ENCODE peak calls at places on chromosome 4, in five cellular contexts. T is GM23338, L is GM12864, C is AG09309, I is lung. E is an unnamed sample.

GRCh38 chr4:14520171-14520570 is 482.1 kb upstream of the CPEB2 start:
- DNase-seq in T (no peak), C (no peak), L (no peak), I (no peak), E (no peak)

GRCh38 chr4:139776235-139776634 is 110.6 kb downstream of the MGST2 start:
- DNase-seq in I (no peak), C (no peak), T (no peak), L (no peak), E (no peak)

GRCh38 chr4:17142232-17142711 is 243.8 kb upstream of the LDB2 start:
- DNase-seq in T (no peak), L (no peak), C (peak), I (no peak), E (peak)

GRCh38 chr4:173522874-173523395 is 7.1 kb downstream of the HAND2 start:
- DNase-seq in L (no peak), T (no peak), C (no peak), I (no peak), E (no peak)

GRCh38 chr4:30835044-30835443 is 114.9 kb downstream of the PCDH7 start:
- DNase-seq in I (no peak), T (no peak), L (no peak), C (no peak), E (no peak)

GRCh38 chr4:82643994-82644730 is 82.4 kb upstream of the TMEM150C start:
- DNase-seq in C (peak), I (no peak), T (no peak), L (no peak), E (peak)

GRCh38 chr4:112214397-112215264 is 17.0 kb upstream of the AP1AR start:
- DNase-seq in L (no peak), I (no peak), C (no peak), T (peak), E (no peak)

GRCh38 chr4:113094802-113095201 is 45.3 kb downstream of the ANK2 start:
- DNase-seq in C (no peak), L (no peak), I (no peak), T (peak), E (no peak)

GRCh38 chr4:14898989-14899388 is 103.3 kb upstream of the CPEB2 start:
- DNase-seq in L (no peak), I (no peak), C (no peak), T (no peak), E (no peak)

GRCh38 chr4:52853351-52853750 is 8.8 kb upstream of the RASL11B start:
- DNase-seq in C (peak), T (no peak), L (no peak), I (no peak), E (peak)

GRCh38 chr4:3657917-3658913 is 108.0 kb upstream of the ADRA2C start:
- DNase-seq in L (no peak), I (no peak), C (peak), T (no peak), E (no peak)

GRCh38 chr4:26237916-26238315 is 82.9 kb upstream of the RBPJ start:
- DNase-seq in I (no peak), C (no peak), L (no peak), T (no peak), E (no peak)

GRCh38 chr4:36088542-36088941 is 155.8 kb downstream of the ARAP2 start:
- DNase-seq in L (no peak), C (no peak), T (no peak), I (no peak), E (no peak)

GRCh38 chr4:168795346-168795745 is 214.7 kb downstream of the CBR4 start:
- DNase-seq in L (no peak), T (no peak), C (no peak), I (no peak), E (no peak)

GRCh38 chr4:124854968-124855367 is 142.4 kb upstream of the ANKRD50 start:
- DNase-seq in C (peak), I (no peak), T (no peak), L (peak), E (no peak)

GRCh38 chr4:74536557-74536956 is 91.6 kb downstream of the AREG start:
- DNase-seq in L (no peak), C (no peak), T (no peak), I (no peak), E (no peak)

GRCh38 chr4:74534936-74535335 is 90.0 kb downstream of the AREG start:
- DNase-seq in L (no peak), I (no peak), C (no peak), T (no peak), E (no peak)

GRCh38 chr4:74539043-74539790 is 94.3 kb downstream of the AREG start:
- DNase-seq in I (no peak), L (no peak), C (no peak), T (no peak), E (no peak)

GRCh38 chr4:74535471-74535870 is 90.5 kb downstream of the AREG start:
- DNase-seq in I (no peak), C (no peak), L (no peak), T (no peak), E (no peak)

DNA sequence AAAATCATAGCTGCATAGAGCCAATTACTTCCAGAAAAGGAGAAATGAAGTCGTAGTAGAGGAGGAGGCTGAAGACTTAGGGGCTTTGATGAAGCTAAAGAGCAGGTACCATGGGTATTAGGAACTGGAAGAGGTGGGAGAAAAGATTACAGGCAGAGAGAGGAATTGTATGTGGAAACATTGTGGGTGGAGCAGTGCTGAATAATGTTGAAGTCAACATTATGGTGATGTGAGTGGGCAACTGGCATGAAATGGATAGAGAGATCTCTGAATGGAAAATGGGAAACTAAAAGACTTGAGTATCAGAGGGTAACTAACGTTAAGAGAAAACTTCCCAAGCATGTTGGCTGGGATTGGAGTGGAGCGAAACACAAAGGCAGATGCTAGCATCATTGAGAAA is 92.5 kb downstream of the AREG start:
- DNase-seq in C (no peak), T (no peak), I (no peak), L (no peak), E (no peak)
- TF ChIP-seq CTCF in C (no peak), T (no peak), I (no peak), L (no peak), E (no peak)

DNA sequence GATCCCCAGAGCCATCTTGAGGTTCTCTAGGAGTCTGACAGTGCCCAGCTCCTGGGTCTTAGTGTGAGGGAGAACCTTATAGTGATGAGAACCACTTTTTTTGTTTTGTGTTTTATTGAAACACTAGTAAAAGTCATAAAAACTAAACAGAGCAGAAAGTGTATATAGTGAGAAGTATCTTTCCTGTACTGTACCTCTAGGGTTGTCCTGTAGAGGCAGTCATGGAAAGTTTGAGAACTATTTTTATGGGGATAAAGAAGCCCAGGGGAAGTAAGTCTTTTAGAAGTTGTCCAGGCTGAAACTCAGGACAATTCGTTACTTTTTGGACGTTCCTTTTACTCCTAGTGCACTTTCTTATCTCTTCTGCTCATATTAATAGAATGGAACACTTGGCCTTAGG is 40.9 kb downstream of the ADH5 start:
- DNase-seq in L (no peak), I (no peak), T (no peak), C (no peak), E (no peak)
- TF ChIP-seq CTCF in L (no peak), I (no peak), T (no peak), C (no peak), E (no peak)

GRCh38 chr4:85736576-85736975 is 261.6 kb downstream of the ARHGAP24 start:
- DNase-seq in C (no peak), L (no peak), I (no peak), T (no peak), E (no peak)

GRCh38 chr4:85740431-85740861 is 265.5 kb downstream of the ARHGAP24 start:
- DNase-seq in I (no peak), L (no peak), T (no peak), C (no peak), E (no peak)

GRCh38 chr4:85741421-85741820 is 266.5 kb downstream of the ARHGAP24 start:
- DNase-seq in T (no peak), C (no peak), L (no peak), I (no peak), E (no peak)

GRCh38 chr4:85737254-85737653 is 262.3 kb downstream of the ARHGAP24 start:
- DNase-seq in T (no peak), I (no peak), C (no peak), L (no peak), E (no peak)

DNA sequence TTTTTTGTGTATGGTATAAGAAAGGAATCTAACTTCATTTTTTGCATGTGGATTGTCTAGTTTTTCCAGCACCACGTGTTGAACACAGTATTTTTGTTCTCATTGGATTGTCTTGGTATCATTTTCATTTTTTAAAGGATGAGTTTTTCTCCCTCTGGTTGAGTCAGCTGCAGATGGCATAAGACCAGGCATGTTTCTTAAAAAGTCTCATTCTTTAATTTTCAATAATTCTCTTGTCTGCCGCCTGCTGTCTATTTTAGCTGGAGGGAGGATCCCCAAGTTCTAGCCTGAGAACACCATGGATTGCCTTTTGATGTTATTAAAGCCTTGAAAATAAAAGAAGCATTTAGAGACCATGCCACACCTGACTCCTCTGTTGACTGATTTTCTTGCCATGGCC is 263.8 kb downstream of the ARHGAP24 start:
- DNase-seq in T (no peak), C (no peak), L (no peak), I (no peak), E (no peak)
- TF ChIP-seq CTCF in T (no peak), C (no peak), L (no peak), I (no peak), E (no peak)

DNA sequence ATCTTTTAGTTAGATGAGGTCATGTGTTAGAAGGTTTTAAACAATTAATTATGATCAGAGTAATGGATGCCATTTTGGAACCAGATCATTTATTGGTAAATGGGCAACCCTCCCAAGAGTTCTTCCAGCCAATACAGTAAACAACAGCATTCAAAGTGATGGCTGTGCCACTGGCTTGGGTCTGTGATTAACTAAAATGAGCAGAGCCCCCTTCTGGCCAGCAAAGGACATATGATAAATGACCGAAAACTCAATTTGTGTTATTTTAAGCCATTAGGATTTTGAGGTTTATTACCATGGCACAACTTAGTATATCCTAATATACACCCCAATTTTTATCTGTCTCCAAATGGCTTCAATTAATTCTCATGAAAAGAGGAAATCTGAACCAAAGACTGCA is 90.8 kb upstream of the NPFFR2 start:
- DNase-seq in T (peak), L (no peak), C (no peak), I (no peak), E (no peak)
- TF ChIP-seq CTCF in T (peak), L (peak), C (peak), I (no peak), E (no peak)

GRCh38 chr4:10887600-10887999 is 203.0 kb upstream of the CLNK start:
- DNase-seq in I (no peak), C (no peak), L (no peak), T (no peak), E (no peak)

GRCh38 chr4:10891866-10892265 is 207.3 kb upstream of the CLNK start:
- DNase-seq in T (no peak), L (no peak), C (no peak), I (no peak), E (no peak)

GRCh38 chr4:10893417-10893816 is 208.8 kb upstream of the CLNK start:
- DNase-seq in L (no peak), T (peak), I (no peak), C (no peak), E (no peak)

GRCh38 chr4:10889819-10890218 is 205.3 kb upstream of the CLNK start:
- DNase-seq in T (peak), L (no peak), C (no peak), I (no peak), E (no peak)
- TF ChIP-seq CTCF in T (peak), L (no peak), C (no peak), I (no peak), E (no peak)

GRCh38 chr4:92305148-92305877 is 1.5 kb downstream of the GRID2 start:
- DNase-seq in I (peak), T (peak), L (no peak), C (no peak), E (no peak)
- TF ChIP-seq CTCF in I (no peak), T (peak), L (no peak), C (no peak), E (no peak)

GRCh38 chr4:89486042-89486441 is 178.4 kb upstream of the GPRIN3 start:
- DNase-seq in I (no peak), T (no peak), C (no peak), L (no peak), E (no peak)
- TF ChIP-seq CTCF in I (no peak), T (no peak), C (peak), L (peak), E (peak)

GRCh38 chr4:93867416-93868001 is 39.0 kb downstream of the ATOH1 start:
- DNase-seq in T (no peak), L (no peak), I (no peak), C (no peak), E (no peak)
- TF ChIP-seq CTCF in T (no peak), L (no peak), I (no peak), C (no peak), E (no peak)

DNA sequence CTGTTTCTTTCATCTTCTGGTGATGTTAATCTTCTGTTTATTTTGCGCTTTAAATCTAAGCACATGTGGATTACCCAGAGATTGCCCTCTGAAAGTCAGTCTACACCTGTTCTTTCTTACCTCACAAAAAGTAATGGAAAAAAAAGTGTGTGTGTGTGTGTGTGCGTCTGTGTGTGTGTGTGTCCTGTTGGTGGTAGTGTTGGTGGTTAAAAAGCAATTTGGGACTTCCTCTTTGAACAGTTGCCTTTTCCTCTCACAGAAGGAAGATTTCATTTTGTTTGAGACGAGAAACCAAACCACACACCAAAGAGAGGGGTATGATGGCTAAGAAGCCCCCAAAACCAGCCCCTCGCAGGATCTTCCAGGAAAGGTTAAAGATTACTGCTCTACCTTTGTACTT is at the start of gene STAP1:
- DNase-seq in I (no peak), L (peak), C (no peak), T (no peak), E (no peak)
- TF ChIP-seq CTCF in I (no peak), L (no peak), C (no peak), T (no peak), E (no peak)

E was measured in AG09319.